ENCODE peak calls at places on chromosomes 4 and X, in seven cellular contexts. Z is T-helper 2 cell; J is tibial nerve; I is mammary epithelial cell; D is effector CD4-positive, alpha-beta T cell; E is activated naive CD4-positive, alpha-beta T cell treated with Interleukin-2 at 50 U/mL for 16 hours; V is RWPE1. O is an unnamed sample.

GRCh38 chr4:138241281-138242075 is 671 bp downstream of the SLC7A11 start:
- DNase-seq in Z (no peak), J (no peak), I (no peak), D (no peak), E (no peak), V (peak; percentile 8), O (peak; percentile 5)

GRCh38 chrX:47218920-47219815 is 687 bp downstream of the CDK16 start:
- DNase-seq in Z (peak; percentile 28), J (no peak), I (no peak), D (peak; percentile 33), E (peak; percentile 58), V (peak; percentile 27), O (peak; percentile 68)

GRCh38 chr4:112082954-112083586 is 62.2 kb upstream of the FAM241A start:
- DNase-seq in Z (no peak), J (no peak), I (peak; percentile 94), D (no peak), E (no peak), V (peak; percentile 94), O (no peak)

GRCh38 chr4:180615746-180616145 is 1627.5 kb upstream of the TENM3 start:
- DNase-seq in Z (no peak), J (no peak), I (no peak), D (no peak), E (no peak), V (no peak), O (no peak)

GRCh38 chr4:41727861-41728570 is 20.5 kb downstream of the PHOX2B start:
- DNase-seq in Z (no peak), J (no peak), I (no peak), D (no peak), E (no peak), V (no peak), O (no peak)

GRCh38 chr4:41587286-41587685 is 49.3 kb downstream of the LIMCH1 start:
- DNase-seq in Z (no peak), J (no peak), I (no peak), D (no peak), E (no peak), V (no peak), O (no peak)

GRCh38 chrX:120090208-120090607 is 12.7 kb upstream of the RHOXF2B start:
- DNase-seq in Z (no peak), J (no peak), I (no peak), D (no peak), E (no peak), V (no peak), O (no peak)

GRCh38 chr4:186190456-186191265 is 706 bp upstream of the CYP4V2 start:
- DNase-seq in Z (peak; percentile 42), J (peak; percentile 44), I (no peak), D (peak; percentile 30), E (peak; percentile 45), V (peak; percentile 36), O (peak; percentile 56)

GRCh38 chr4:130127297-130127696 is 1031.3 kb downstream of the C4orf33 start:
- DNase-seq in Z (no peak), J (no peak), I (no peak), D (no peak), E (no peak), V (no peak), O (no peak)

GRCh38 chrX:276588-277171 is 4.5 kb upstream of the PLCXD1 start:
- DNase-seq in Z (no peak), J (no peak), I (peak; percentile 61), D (no peak), E (peak; percentile 30), V (peak; percentile 53), O (peak; percentile 29)

GRCh38 chr4:110247591-110247990 is 49.2 kb upstream of the ELOVL6 start:
- DNase-seq in Z (no peak), J (no peak), I (no peak), D (no peak), E (no peak), V (no peak), O (no peak)

GRCh38 chrX:139086243-139086642 is 374.7 kb upstream of the FGF13 start:
- DNase-seq in Z (no peak), J (no peak), I (no peak), D (no peak), E (no peak), V (no peak), O (no peak)

GRCh38 chr4:68466751-68467150 is 19.5 kb downstream of the TMPRSS11E start:
- DNase-seq in Z (no peak), J (no peak), I (peak; percentile 75), D (no peak), E (no peak), V (no peak), O (no peak)

GRCh38 chr4:159267023-159267939 is 164.4 kb downstream of the RAPGEF2 start:
- DNase-seq in Z (no peak), J (no peak), I (no peak), D (no peak), E (no peak), V (no peak), O (no peak)

GRCh38 chr4:110620352-110621327 is 2.2 kb downstream of the PITX2 start:
- DNase-seq in Z (no peak), J (no peak), I (no peak), D (no peak), E (no peak), V (peak; percentile 48), O (no peak)

GRCh38 chr4:181968371-181968770 is 274.8 kb upstream of the TENM3 start:
- DNase-seq in Z (no peak), J (no peak), I (peak; percentile 77), D (no peak), E (no peak), V (peak; percentile 4), O (no peak)

GRCh38 chr4:187286536-187286935 is 562.9 kb upstream of the FAT1 start:
- DNase-seq in Z (no peak), J (no peak), I (no peak), D (no peak), E (no peak), V (no peak), O (no peak)

GRCh38 chr4:5460106-5460801 is 248.1 kb downstream of the EVC2 start:
- DNase-seq in Z (no peak), J (no peak), I (no peak), D (no peak), E (no peak), V (peak; percentile 15), O (peak; percentile 18)

GRCh38 chr4:173891072-173891471 is 361.0 kb upstream of the HAND2 start:
- DNase-seq in Z (no peak), J (no peak), I (no peak), D (no peak), E (no peak), V (no peak), O (no peak)

GRCh38 chr4:81828991-81829390 is 357.3 kb upstream of the RASGEF1B start:
- DNase-seq in Z (no peak), J (no peak), I (no peak), D (no peak), E (no peak), V (no peak), O (no peak)

GRCh38 chr4:164977243-164978164 is at the start of gene TRIM61:
- DNase-seq in Z (peak; percentile 5), J (no peak), I (no peak), D (peak; percentile 6), E (peak; percentile 15), V (no peak), O (peak; percentile 68)